ENCODE peak calls at places on chromosome 13, in six cellular contexts. W is LoVo, Q is C1 segment of cervical spinal cord, E is left ventricle myocardium superior, M is amniotic stem cell, J is ELF-1. S is an unnamed sample.

GRCh38 chr13:50993908-50994307 is 84.3 kb downstream of the RNASEH2B start:
- DNase-seq in W (no peak), Q (no peak), E (no peak), M (no peak), J (no peak), S (no peak)

GRCh38 chr13:110685305-110685704 is 20.6 kb downstream of the CARS2 start:
- DNase-seq in W (no peak), Q (no peak), E (no peak), M (no peak), J (no peak), S (no peak)

GRCh38 chr13:39603424-39603947 is 493 bp upstream of the LHFPL6 start:
- DNase-seq in W (no peak), Q (no peak), E (peak), M (no peak), J (peak), S (no peak)

GRCh38 chr13:79678100-79678499 is 197.1 kb downstream of the NDFIP2 start:
- DNase-seq in W (no peak), Q (no peak), E (no peak), M (no peak), J (no peak), S (no peak)

GRCh38 chr13:112961457-112962369 is 7.3 kb upstream of the MCF2L start:
- DNase-seq in W (no peak), Q (no peak), E (no peak), M (no peak), J (no peak), S (no peak)

GRCh38 chr13:34116651-34117050 is 298.7 kb downstream of the RFC3 start:
- DNase-seq in W (no peak), Q (no peak), E (no peak), M (no peak), J (no peak), S (no peak)

GRCh38 chr13:32381539-32381938 is 46.4 kb downstream of the N4BP2L1 start:
- DNase-seq in W (no peak), Q (peak), E (no peak), M (no peak), J (peak), S (peak)

GRCh38 chr13:111005364-111005763 is 90.5 kb upstream of the ANKRD10 start:
- DNase-seq in W (no peak), Q (no peak), E (no peak), M (no peak), J (no peak), S (no peak)

GRCh38 chr13:39481493-39481892 is 121.5 kb downstream of the LHFPL6 start:
- DNase-seq in W (no peak), Q (no peak), E (no peak), M (no peak), J (no peak), S (no peak)

GRCh38 chr13:74129500-74130144 is 4.6 kb downstream of the KLF12 start:
- DNase-seq in W (peak), Q (no peak), E (no peak), M (no peak), J (no peak), S (no peak)

S was measured in NCI-H460.